ENCODE peak calls at places on chromosomes 2 and 18, in four cellular contexts. One of them, this sample, is unnamed.
A peak's percentile ranks its signal among the peaks of the same experiment; 100 is the strongest.

GRCh38 chr18:36195427-36196122 is 8.3 kb downstream of the MOCOS start:
- DNase-seq in HFF-Myc: no peak
- DNase-seq in lung: no peak
- DNase-seq in AG04449: no peak
- DNase-seq in this sample: no peak

GRCh38 chr18:74063552-74063951 is 84.1 kb downstream of the FBXO15 start:
- DNase-seq in HFF-Myc: no peak
- DNase-seq in AG04449: no peak
- DNase-seq in lung: no peak
- DNase-seq in this sample: no peak

GRCh38 chr2:217890445-217890844 is 112.3 kb downstream of the TNS1 start:
- DNase-seq in AG04449: peak; percentile 61
- DNase-seq in lung: no peak
- DNase-seq in HFF-Myc: no peak
- DNase-seq in this sample: no peak

GRCh38 chr2:241659150-241659739 is 21.8 kb downstream of the ATG4B start:
- DNase-seq in lung: peak; percentile 39
- DNase-seq in HFF-Myc: peak; percentile 43
- DNase-seq in AG04449: no peak
- DNase-seq in this sample: no peak

GRCh38 chr2:204023088-204023487 is 86.5 kb downstream of the ICOS start:
- DNase-seq in lung: no peak
- DNase-seq in HFF-Myc: no peak
- DNase-seq in AG04449: no peak
- DNase-seq in this sample: no peak

GRCh38 chr2:83054751-83055150 is 1404.3 kb downstream of the SUCLG1 start:
- DNase-seq in AG04449: no peak
- DNase-seq in HFF-Myc: no peak
- DNase-seq in lung: no peak
- DNase-seq in this sample: no peak

GRCh38 chr2:126857502-126857901 is 41.2 kb upstream of the TEX51 start:
- DNase-seq in lung: peak; percentile 4
- DNase-seq in AG04449: no peak
- DNase-seq in HFF-Myc: no peak
- DNase-seq in this sample: peak; percentile 81

GRCh38 chr2:160228141-160228963 is 28.3 kb upstream of the ITGB6 start:
- DNase-seq in HFF-Myc: no peak
- DNase-seq in lung: no peak
- DNase-seq in AG04449: no peak
- DNase-seq in this sample: no peak

GRCh38 chr2:164779383-164780057 is 62.1 kb downstream of the COBLL1 start:
- DNase-seq in lung: no peak
- DNase-seq in HFF-Myc: no peak
- DNase-seq in AG04449: no peak
- DNase-seq in this sample: no peak

GRCh38 chr2:8268172-8268783 is 413.6 kb upstream of the ID2 start:
- DNase-seq in HFF-Myc: peak; percentile 4
- DNase-seq in lung: no peak
- DNase-seq in AG04449: no peak
- DNase-seq in this sample: peak; percentile 14

GRCh38 chr2:29629495-29629894 is 291.9 kb downstream of the ALK start:
- DNase-seq in lung: no peak
- DNase-seq in HFF-Myc: no peak
- DNase-seq in AG04449: no peak
- DNase-seq in this sample: no peak

GRCh38 chr2:191878576-191879298 is 31.8 kb upstream of the CAVIN2 start:
- DNase-seq in lung: no peak
- DNase-seq in HFF-Myc: peak; percentile 61
- DNase-seq in AG04449: peak; percentile 72
- DNase-seq in this sample: no peak

GRCh38 chr2:209591021-209591420 is 167.2 kb downstream of the MAP2 start:
- DNase-seq in HFF-Myc: no peak
- DNase-seq in lung: no peak
- DNase-seq in AG04449: no peak
- DNase-seq in this sample: no peak

GRCh38 chr2:26530141-26530540 is 52.2 kb upstream of the OTOF start:
- DNase-seq in lung: no peak
- DNase-seq in AG04449: no peak
- DNase-seq in HFF-Myc: no peak
- DNase-seq in this sample: no peak

GRCh38 chr2:159381574-159381973 is 95.1 kb upstream of the WDSUB1 start:
- DNase-seq in AG04449: no peak
- DNase-seq in HFF-Myc: no peak
- DNase-seq in lung: no peak
- DNase-seq in this sample: no peak

GRCh38 chr18:28034567-28034966 is 142.4 kb downstream of the CDH2 start:
- DNase-seq in HFF-Myc: no peak
- DNase-seq in AG04449: no peak
- DNase-seq in lung: no peak
- DNase-seq in this sample: no peak

GRCh38 chr18:34001376-34001775 is 223.3 kb downstream of the NOL4 start:
- DNase-seq in lung: no peak
- DNase-seq in HFF-Myc: no peak
- DNase-seq in AG04449: no peak
- DNase-seq in this sample: no peak

GRCh38 chr18:808086-808485 is 4.0 kb downstream of the YES1 start:
- DNase-seq in HFF-Myc: no peak
- DNase-seq in lung: no peak
- DNase-seq in AG04449: no peak
- DNase-seq in this sample: no peak

GRCh38 chr2:8479298-8479697 is 202.6 kb upstream of the ID2 start:
- DNase-seq in AG04449: no peak
- DNase-seq in lung: no peak
- DNase-seq in HFF-Myc: no peak
- DNase-seq in this sample: no peak

GRCh38 chr2:217887841-217888665 is 114.7 kb downstream of the TNS1 start:
- DNase-seq in lung: peak; percentile 56
- DNase-seq in HFF-Myc: no peak
- DNase-seq in AG04449: no peak
- DNase-seq in this sample: no peak

GRCh38 chr2:219285894-219286425 is 6.8 kb downstream of the DNAJB2 start:
- DNase-seq in lung: no peak
- DNase-seq in AG04449: no peak
- DNase-seq in HFF-Myc: no peak
- DNase-seq in this sample: no peak

GRCh38 chr2:218806346-218806978 is 24.5 kb downstream of the CYP27A1 start:
- DNase-seq in AG04449: peak; percentile 99
- DNase-seq in HFF-Myc: peak; percentile 90
- DNase-seq in lung: peak; percentile 82
- DNase-seq in this sample: no peak

GRCh38 chr2:52831216-52831615 is 936.4 kb upstream of the CHAC2 start:
- DNase-seq in HFF-Myc: no peak
- DNase-seq in AG04449: no peak
- DNase-seq in lung: no peak
- DNase-seq in this sample: no peak

GRCh38 chr2:40034198-40034597 is 255.1 kb upstream of the THUMPD2 start:
- DNase-seq in AG04449: peak; percentile 82
- DNase-seq in HFF-Myc: no peak
- DNase-seq in lung: no peak
- DNase-seq in this sample: no peak

GRCh38 chr2:233926806-233927205 is 9.6 kb downstream of the TRPM8 start:
- DNase-seq in HFF-Myc: no peak
- DNase-seq in AG04449: no peak
- DNase-seq in lung: no peak
- DNase-seq in this sample: no peak

GRCh38 chr2:70041666-70042065 is 45.6 kb upstream of the PCBP1 start:
- DNase-seq in lung: no peak
- DNase-seq in HFF-Myc: no peak
- DNase-seq in AG04449: no peak
- DNase-seq in this sample: no peak

GRCh38 chr2:184174493-184175112 is 423.7 kb upstream of the ZNF804A start:
- DNase-seq in lung: no peak
- DNase-seq in HFF-Myc: no peak
- DNase-seq in AG04449: no peak
- DNase-seq in this sample: no peak

GRCh38 chr2:69022548-69022947 is 9.6 kb downstream of the ANTXR1 start:
- DNase-seq in AG04449: no peak
- DNase-seq in lung: no peak
- DNase-seq in HFF-Myc: no peak
- DNase-seq in this sample: no peak

GRCh38 chr2:3098231-3098630 is 279.4 kb downstream of the EIPR1 start:
- DNase-seq in HFF-Myc: no peak
- DNase-seq in lung: no peak
- DNase-seq in AG04449: no peak
- DNase-seq in this sample: no peak

GRCh38 chr2:30040147-30040546 is 106.7 kb upstream of the YPEL5 start:
- DNase-seq in AG04449: no peak
- DNase-seq in HFF-Myc: no peak
- DNase-seq in lung: peak; percentile 9
- DNase-seq in this sample: no peak

GRCh38 chr2:21234721-21235120 is 111.0 kb downstream of the TDRD15 start:
- DNase-seq in HFF-Myc: no peak
- DNase-seq in lung: no peak
- DNase-seq in AG04449: no peak
- DNase-seq in this sample: no peak

GRCh38 chr2:241227635-241227993 is 39.1 kb downstream of the ANO7 start:
- DNase-seq in AG04449: no peak
- DNase-seq in HFF-Myc: no peak
- DNase-seq in lung: no peak
- DNase-seq in this sample: no peak

GRCh38 chr2:50396301-50396637 is 635.7 kb downstream of the NRXN1 start:
- DNase-seq in AG04449: no peak
- DNase-seq in lung: no peak
- DNase-seq in HFF-Myc: no peak
- DNase-seq in this sample: no peak

GRCh38 chr18:58194028-58194427 is 150.0 kb downstream of the NEDD4L start:
- DNase-seq in HFF-Myc: no peak
- DNase-seq in AG04449: no peak
- DNase-seq in lung: no peak
- DNase-seq in this sample: no peak
- TF ChIP-seq CTCF in HFF-Myc: peak; percentile 31
- TF ChIP-seq CTCF in AG04449: peak; percentile 45
- TF ChIP-seq CTCF in lung: no peak
- TF ChIP-seq CTCF in this sample: no peak

GRCh38 chr18:12119358-12119757 is 25.7 kb downstream of the ANKRD62 start:
- DNase-seq in HFF-Myc: no peak
- DNase-seq in AG04449: no peak
- DNase-seq in lung: no peak
- DNase-seq in this sample: no peak

DNA sequence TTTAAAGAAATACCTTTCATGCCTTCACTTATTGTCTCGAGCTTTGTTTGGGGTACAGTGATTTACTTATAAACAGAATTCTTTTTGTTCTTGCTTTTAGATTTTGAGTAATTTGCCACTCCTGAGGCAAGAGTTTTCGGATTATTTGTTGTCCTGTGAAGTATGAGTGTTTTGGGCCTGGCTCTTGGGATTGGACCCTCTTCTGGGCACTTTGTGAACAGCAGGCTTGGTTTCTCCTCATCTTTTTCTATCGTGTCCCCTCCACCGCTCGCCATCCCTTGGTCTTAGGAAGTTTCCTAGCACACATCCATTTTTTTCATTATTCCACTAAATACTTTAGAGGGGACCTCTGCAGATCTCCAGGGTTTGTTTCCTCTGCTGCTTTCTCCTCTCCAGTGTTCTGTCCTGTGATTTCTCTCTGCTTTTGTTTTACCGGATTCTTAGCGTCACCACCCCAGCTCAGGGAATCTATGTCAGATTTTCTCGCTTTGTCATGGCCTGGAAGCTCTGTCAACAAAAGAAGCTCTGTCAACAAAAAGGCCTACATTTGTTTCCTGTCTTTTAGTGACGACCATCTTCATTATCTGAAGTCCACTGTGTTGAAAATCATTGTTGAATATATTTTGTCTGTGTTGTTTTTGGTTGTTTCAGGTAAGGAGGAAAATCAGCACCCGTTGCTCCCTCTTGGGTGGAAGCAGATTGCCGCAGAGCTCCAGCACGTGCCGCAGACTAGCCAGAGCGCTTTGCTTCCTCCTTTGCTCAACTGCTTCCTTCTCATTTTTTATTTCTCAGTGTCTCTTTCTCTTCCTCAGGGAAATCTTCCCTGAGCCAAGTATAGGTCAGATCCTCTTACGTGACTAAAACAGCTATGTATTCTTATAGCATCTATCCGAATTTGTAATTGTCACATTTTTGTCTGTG is 27.8 kb downstream of the ANKRD62 start:
- DNase-seq in lung: no peak
- DNase-seq in AG04449: no peak
- DNase-seq in HFF-Myc: no peak
- DNase-seq in this sample: no peak
- TF ChIP-seq CTCF in lung: no peak
- TF ChIP-seq CTCF in AG04449: peak; percentile 21
- TF ChIP-seq CTCF in HFF-Myc: peak; percentile 42
- TF ChIP-seq CTCF in this sample: no peak

GRCh38 chr18:58407263-58407648 is 221.6 kb downstream of the ALPK2 start:
- DNase-seq in lung: no peak
- DNase-seq in HFF-Myc: no peak
- DNase-seq in AG04449: no peak
- DNase-seq in this sample: no peak

GRCh38 chr18:58409802-58410445 is 219.0 kb downstream of the ALPK2 start:
- DNase-seq in AG04449: no peak
- DNase-seq in lung: no peak
- DNase-seq in HFF-Myc: no peak
- DNase-seq in this sample: no peak

GRCh38 chr18:58408665-58409064 is 220.2 kb downstream of the ALPK2 start:
- DNase-seq in AG04449: no peak
- DNase-seq in lung: no peak
- DNase-seq in HFF-Myc: no peak
- DNase-seq in this sample: no peak

GRCh38 chr18:58405107-58405898 is 223.6 kb downstream of the ALPK2 start:
- DNase-seq in HFF-Myc: no peak
- DNase-seq in AG04449: no peak
- DNase-seq in lung: no peak
- DNase-seq in this sample: no peak

DNA sequence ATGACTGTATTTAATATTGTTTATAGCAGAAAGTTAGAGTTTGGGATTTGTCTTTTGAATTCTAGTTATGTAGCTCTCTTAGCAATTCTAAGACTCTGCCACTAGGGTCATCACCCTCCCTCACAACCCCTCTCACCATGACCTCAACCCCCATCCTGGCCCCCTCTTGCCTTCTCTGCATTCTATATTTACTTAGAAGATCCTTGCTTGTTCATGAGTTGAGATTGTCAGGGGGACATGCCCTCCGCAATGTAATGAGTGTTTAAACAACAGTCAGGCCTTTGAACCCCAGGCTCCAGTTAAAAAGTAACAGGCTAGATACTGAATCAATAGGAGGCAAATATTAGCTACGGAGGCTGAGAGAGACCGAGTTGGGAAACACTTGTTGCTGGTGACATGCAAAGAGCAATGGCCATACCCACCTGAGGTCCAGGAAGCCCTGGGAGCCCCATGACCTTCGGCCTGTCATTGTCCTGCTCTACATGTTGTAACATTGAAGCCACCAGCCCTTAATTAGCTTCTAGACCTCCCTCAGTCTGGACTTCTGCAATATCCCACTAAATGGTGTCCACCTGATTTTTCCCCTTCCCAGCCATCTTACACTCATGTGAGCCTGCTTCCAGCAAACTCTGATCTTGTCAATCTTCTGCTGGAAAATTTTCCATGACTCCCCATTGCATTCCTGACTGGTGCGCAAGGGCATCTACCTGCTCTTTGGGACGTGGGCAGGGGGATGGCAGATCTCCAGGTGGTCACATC is 221.1 kb downstream of the ALPK2 start:
- DNase-seq in HFF-Myc: no peak
- DNase-seq in AG04449: no peak
- DNase-seq in lung: no peak
- DNase-seq in this sample: no peak
- TF ChIP-seq CTCF in HFF-Myc: no peak
- TF ChIP-seq CTCF in AG04449: no peak
- TF ChIP-seq CTCF in lung: no peak
- TF ChIP-seq CTCF in this sample: no peak

GRCh38 chr2:137096693-137097092 is 331.3 kb downstream of the THSD7B start:
- DNase-seq in lung: no peak
- DNase-seq in HFF-Myc: no peak
- DNase-seq in AG04449: no peak
- DNase-seq in this sample: no peak
- TF ChIP-seq CTCF in lung: no peak
- TF ChIP-seq CTCF in HFF-Myc: no peak
- TF ChIP-seq CTCF in AG04449: no peak
- TF ChIP-seq CTCF in this sample: no peak